ENCODE peak calls at places on chromosomes 7 and 10, in four cellular contexts. M is endothelial cell of umbilical vein, K is IMR-90, J is K562. F is an unnamed sample. For H3K9me1, the result is how much of the 10 kb centered on the place peaks cover.

GRCh38 chr10:96614515-96614914 is 27.7 kb upstream of the TM9SF3 start:
- DNase-seq in M (peak), K (peak), J (peak), F (peak)

GRCh38 chr7:100021297-100021696 is 5.9 kb downstream of the ZKSCAN1 start:
- DNase-seq in K (no peak), M (no peak), J (no peak), F (no peak)

GRCh38 chr7:158047386-158048059 is 540.1 kb downstream of the PTPRN2 start:
- DNase-seq in M (no peak), J (no peak), K (no peak), F (no peak)

GRCh38 chr7:1274876-1275684 is 42.4 kb downstream of the UNCX start:
- DNase-seq in M (no peak), K (no peak), J (no peak), F (no peak)

GRCh38 chr10:14772399-14772798 is 2.3 kb downstream of the FAM107B start:
- DNase-seq in M (no peak), K (no peak), J (no peak), F (no peak)

GRCh38 chr10:59090804-59091203 is 85.6 kb upstream of the PHYHIPL start:
- DNase-seq in M (no peak), K (no peak), J (no peak), F (no peak)

GRCh38 chr7:143980746-143981510 is 19.2 kb upstream of the OR6B1 start:
- DNase-seq in K (no peak), M (no peak), J (peak), F (no peak)

GRCh38 chr10:70651661-70652060 is 20.6 kb upstream of the ADAMTS14 start:
- DNase-seq in K (no peak), J (peak), M (no peak), F (no peak)

GRCh38 chr7:23293500-23294073 is 5.6 kb upstream of the MALSU1 start:
- DNase-seq in K (no peak), M (no peak), J (no peak), F (no peak)

GRCh38 chr7:80392229-80393169 is 119.4 kb downstream of the GNAT3 start:
- DNase-seq in K (peak), J (no peak), M (peak), F (no peak)

GRCh38 chr7:127418459-127418858 is 26.0 kb upstream of the ZNF800 start:
- DNase-seq in K (no peak), M (no peak), J (no peak), F (no peak)

GRCh38 chr7:127413962-127414361 is 21.5 kb upstream of the ZNF800 start:
- DNase-seq in K (no peak), M (no peak), J (no peak), F (no peak)

GRCh38 chr7:127415060-127415742 is 22.7 kb upstream of the ZNF800 start:
- DNase-seq in M (no peak), J (no peak), K (no peak), F (no peak)

GRCh38 chr7:127419196-127419595 is 26.7 kb upstream of the ZNF800 start:
- DNase-seq in J (no peak), K (no peak), M (no peak), F (no peak)

GRCh38 chr7:127417346-127417745 is 24.8 kb upstream of the ZNF800 start:
- DNase-seq in K (no peak), M (no peak), J (no peak), F (no peak)
- H3K9me1 ChIP-seq in K (under half), M (under half), J (under half), F (under half)

DNA sequence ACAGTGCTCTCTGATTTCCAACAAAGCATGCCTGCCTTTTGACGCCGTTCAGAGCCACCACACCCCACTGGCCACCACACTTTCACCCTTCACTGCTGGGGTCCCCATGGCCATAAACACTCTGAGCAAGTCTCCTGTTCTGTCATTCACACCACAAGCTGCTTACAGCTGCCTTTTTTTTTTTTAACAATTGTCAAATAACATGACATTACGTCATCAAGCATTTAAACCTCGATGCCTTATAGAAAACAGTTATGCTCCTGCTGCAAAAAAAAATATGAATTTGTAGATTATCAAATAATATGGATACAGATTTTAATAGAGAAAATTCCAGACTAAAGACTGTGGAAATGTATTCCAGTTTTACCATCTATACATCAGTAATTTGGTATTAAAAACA is 578.7 kb upstream of the PFKP start:
- DNase-seq in K (no peak), J (no peak), M (no peak), F (no peak)
- H3K9me1 ChIP-seq in K (under half), J (under half), M (under half), F (under half)

GRCh38 chr10:130561681-130562080 is 425.5 kb downstream of the GLRX3 start:
- DNase-seq in J (no peak), K (no peak), M (no peak), F (no peak)

GRCh38 chr10:130568246-130568645 is 432.1 kb downstream of the GLRX3 start:
- DNase-seq in M (no peak), J (no peak), K (no peak), F (no peak)

GRCh38 chr10:130571674-130572073 is 435.5 kb downstream of the GLRX3 start:
- DNase-seq in K (no peak), M (no peak), J (no peak), F (no peak)

GRCh38 chr10:130570119-130570518 is 433.9 kb downstream of the GLRX3 start:
- DNase-seq in J (no peak), K (no peak), M (no peak), F (no peak)

GRCh38 chr10:130567436-130567835 is 431.2 kb downstream of the GLRX3 start:
- DNase-seq in M (no peak), J (no peak), K (no peak), F (no peak)
- H3K9me1 ChIP-seq in M (under half), J (under half), K (under half), F (under half)

DNA sequence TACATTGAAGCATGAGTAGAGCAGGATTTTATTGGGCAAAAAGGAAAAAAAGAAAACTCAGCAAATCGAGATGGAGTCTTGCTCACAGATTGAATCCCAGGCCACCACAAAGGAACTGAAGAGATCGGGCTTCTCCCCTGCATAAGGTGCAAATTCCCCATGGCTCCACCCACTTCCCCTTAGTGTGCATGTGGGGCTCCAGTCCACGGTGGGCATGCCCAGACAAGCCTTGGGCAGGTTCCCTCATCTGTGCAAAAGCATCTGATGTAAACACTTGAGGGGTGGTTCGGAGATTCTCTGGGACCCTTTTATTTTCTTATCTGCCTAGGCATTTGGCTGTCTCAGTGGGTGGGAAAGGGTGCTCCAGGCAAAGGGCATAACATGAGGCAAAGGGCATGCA is 150.7 kb downstream of the CFTR start:
- DNase-seq in K (no peak), M (no peak), J (no peak), F (no peak)
- H3K9me1 ChIP-seq in K (under half), M (under half), J (under half), F (under half)

DNA sequence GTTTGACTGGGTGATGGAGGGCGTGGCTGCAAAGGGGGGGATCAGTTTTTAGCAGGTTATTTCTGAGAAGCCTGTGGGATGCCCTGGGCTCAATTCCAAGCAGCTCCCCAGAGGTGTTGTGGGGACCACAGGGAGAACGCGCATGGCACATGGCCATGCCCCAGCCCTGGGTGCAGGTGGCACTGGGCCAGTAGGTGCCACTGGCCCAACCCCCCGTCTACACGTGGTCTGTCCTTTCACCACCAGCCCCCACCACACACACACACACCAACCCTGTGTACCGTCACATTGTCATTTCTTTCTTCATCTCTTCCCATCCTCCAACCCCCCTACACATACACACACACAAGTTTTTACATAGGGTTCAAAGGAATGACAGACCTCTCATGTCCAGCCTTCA is 115.1 kb upstream of the STK17A start:
- DNase-seq in K (no peak), J (no peak), M (no peak), F (no peak)
- H3K9me1 ChIP-seq in K (under half), J (under half), M (under half), F (under half)

DNA sequence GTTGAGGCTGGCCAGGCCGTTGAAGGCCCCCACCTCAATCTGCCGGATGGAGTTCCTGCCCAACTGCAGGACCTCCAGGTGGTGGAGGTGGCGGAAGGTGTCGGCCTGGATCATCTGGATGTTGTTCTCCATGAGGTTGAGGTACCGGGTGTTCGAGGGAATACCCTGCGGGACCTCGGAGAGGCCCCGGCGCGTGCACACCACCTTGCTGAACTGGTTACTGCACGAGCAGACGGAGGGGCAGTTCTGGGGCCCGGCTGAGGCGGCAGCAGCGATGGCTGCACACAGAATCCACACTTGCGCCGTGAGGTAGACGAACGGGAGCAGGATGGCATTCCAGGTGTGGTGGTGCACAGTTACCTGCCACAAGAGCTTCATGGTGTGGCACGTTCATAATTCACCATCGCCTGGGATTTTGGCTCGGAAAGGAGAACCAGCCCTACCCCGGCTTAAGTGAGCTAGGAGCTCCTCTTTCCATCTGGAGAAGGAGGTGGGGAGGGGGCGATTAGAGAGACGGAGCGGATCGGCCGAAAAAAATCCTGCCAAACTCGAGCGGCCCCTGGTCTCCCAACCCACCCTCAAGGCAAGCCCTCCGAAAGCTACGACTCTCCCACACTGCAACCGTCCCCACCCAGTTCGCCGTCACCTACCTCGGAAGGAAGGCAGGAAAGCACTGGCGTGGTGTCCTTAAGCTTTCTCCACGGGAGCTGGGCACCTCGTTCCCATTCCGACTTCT is 806 bp downstream of the LRRC4 start:
- DNase-seq in M (no peak), J (no peak), K (no peak), F (no peak)
- H3K9me1 ChIP-seq in M (under half), J (under half), K (under half), F (under half)

GRCh38 chr10:42755591-42756093 is 27.0 kb upstream of the BMS1 start:
- DNase-seq in M (no peak), K (no peak), J (peak), F (no peak)
- H3K9me1 ChIP-seq in M (under half), K (under half), J (under half), F (under half)

DNA sequence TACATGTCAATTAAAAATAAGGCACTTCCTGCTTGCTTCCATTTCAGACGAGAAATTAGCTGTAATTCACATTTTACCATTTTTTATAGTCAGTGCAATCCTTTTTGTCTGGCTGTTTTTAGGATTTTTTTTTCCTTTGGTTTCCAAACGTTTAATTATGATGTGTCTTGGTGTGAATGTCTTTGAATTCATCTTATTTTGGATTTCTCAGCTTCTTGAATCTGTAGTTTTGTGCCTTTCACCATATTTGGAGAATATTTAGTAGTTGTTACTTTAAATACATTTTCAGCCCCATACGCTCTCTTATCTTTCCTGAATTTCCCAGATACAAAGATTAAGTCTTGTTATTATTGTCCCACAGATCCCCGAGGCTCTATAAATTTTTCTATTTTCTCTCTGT is 2.4 kb upstream of the SCART1 start:
- DNase-seq in K (no peak), J (no peak), M (no peak), F (no peak)
- H3K9me1 ChIP-seq in K (under half), J (under half), M (under half), F (under half)

GRCh38 chr10:34200355-34200901 is 614.7 kb downstream of the PARD3 start:
- DNase-seq in M (no peak), J (no peak), K (no peak), F (no peak)
- H3K9me1 ChIP-seq in M (under half), J (under half), K (under half), F (under half)

F was measured in keratinocyte.